ENCODE peak calls at places on chromosomes 6 and 20, in six cellular contexts. S is T-helper 2 cell; X is SK-MEL-5; T is naive thymus-derived CD8-positive, alpha-beta T cell; U is H4; O is D341Med. R is an unnamed sample.

GRCh38 chr6:27706431-27706830 is 205.8 kb downstream of the OR2B2 start:
- DNase-seq in X (peak; percentile 60), T (no peak), O (no peak), S (no peak), U (no peak), R (no peak)

GRCh38 chr20:40703981-40704530 is 15.0 kb upstream of the MAFB start:
- DNase-seq in U (no peak), S (no peak), O (no peak), X (no peak), T (no peak), R (no peak)

GRCh38 chr20:31838646-31839292 is 6.6 kb downstream of the FOXS1 start:
- DNase-seq in T (no peak), X (no peak), U (peak; percentile 49), O (no peak), S (no peak), R (no peak)

GRCh38 chr6:119307041-119307440 is 42.5 kb downstream of the MAN1A1 start:
- DNase-seq in U (no peak), T (no peak), X (no peak), O (no peak), S (no peak), R (no peak)

GRCh38 chr6:147222160-147222838 is 18.1 kb downstream of the STXBP5 start:
- DNase-seq in T (peak; percentile 16), S (no peak), U (no peak), O (peak; percentile 20), X (peak; percentile 51), R (no peak)

GRCh38 chr6:48986803-48987202 is 476.2 kb downstream of the MMUT start:
- DNase-seq in T (no peak), U (no peak), S (no peak), X (no peak), O (no peak), R (no peak)

GRCh38 chr6:153003294-153003645 is 761 bp upstream of the MTRF1L start:
- DNase-seq in O (peak; percentile 21), T (no peak), S (no peak), X (peak; percentile 50), U (no peak), R (no peak)

GRCh38 chr6:169857343-169858292 is 106.2 kb downstream of the ERMARD start:
- DNase-seq in O (no peak), U (no peak), X (no peak), T (no peak), S (no peak), R (no peak)

GRCh38 chr6:148466158-148466557 is 123.5 kb downstream of the SASH1 start:
- DNase-seq in U (no peak), X (peak; percentile 33), S (no peak), O (no peak), T (no peak), R (no peak)

R was measured in neural crest cell.